ENCODE peak calls at places on chromosomes 13 and 19, in seven cellular contexts. E is nucleus accumbens; F is Right ventricle myocardium superior; N is HFFc6; X is RKO; T is HS-27A; L is activated CD4-positive, CD25-positive, alpha-beta regulatory T cell. U is an unnamed sample.

GRCh38 chr19:41638624-41639023 is 11.8 kb upstream of the CEACAM4 start:
- DNase-seq in E (no peak), N (no peak), L (no peak), F (no peak), T (no peak), X (no peak), U (no peak)

GRCh38 chr19:35044317-35045117 is 3.0 kb downstream of the HPN start:
- DNase-seq in N (peak; percentile 48), E (peak; percentile 36), L (peak; percentile 50), T (no peak), X (peak; percentile 25), F (peak; percentile 82), U (peak; percentile 70)

GRCh38 chr13:30108913-30109237 is 198.5 kb downstream of the KATNAL1 start:
- DNase-seq in F (no peak), L (no peak), N (no peak), T (no peak), E (no peak), X (no peak), U (no peak)

GRCh38 chr19:48255376-48256303 is at the start of gene CARD8:
- DNase-seq in N (peak; percentile 78), X (peak; percentile 95), E (peak; percentile 57), T (peak; percentile 88), L (peak; percentile 58), F (peak; percentile 86), U (peak; percentile 81)

GRCh38 chr19:40791996-40792395 is 7.0 kb upstream of the EGLN2 start:
- DNase-seq in N (no peak), L (no peak), T (no peak), X (no peak), F (no peak), E (no peak), U (no peak)

GRCh38 chr13:36966404-36966803 is 32.7 kb downstream of the ALG5 start:
- DNase-seq in X (no peak), T (no peak), L (no peak), N (no peak), E (no peak), F (no peak), U (no peak)

GRCh38 chr19:50949792-50950320 is 3.0 kb downstream of the KLK5 start:
- DNase-seq in N (no peak), L (no peak), X (no peak), T (no peak), F (no peak), E (no peak), U (no peak)

GRCh38 chr19:45464274-45464673 is 3.5 kb upstream of the FOSB start:
- DNase-seq in L (no peak), T (no peak), N (no peak), F (no peak), X (no peak), E (no peak), U (no peak)

GRCh38 chr19:7187605-7188339 is 106.4 kb downstream of the INSR start:
- DNase-seq in X (no peak), F (no peak), L (no peak), T (no peak), N (no peak), E (no peak), U (no peak)

GRCh38 chr19:41886761-41887710 is 4.1 kb downstream of the ARHGEF1 start:
- DNase-seq in E (no peak), N (no peak), X (no peak), L (no peak), T (no peak), F (no peak), U (no peak)

GRCh38 chr19:11494634-11495285 is 10.9 kb downstream of the ZNF653 start:
- DNase-seq in T (no peak), E (no peak), L (no peak), F (no peak), N (no peak), X (no peak), U (no peak)

GRCh38 chr13:29840585-29840984 is 9.8 kb downstream of the UBL3 start:
- DNase-seq in L (no peak), X (no peak), N (no peak), E (no peak), F (no peak), T (no peak), U (no peak)

U was measured in foreskin fibroblast.